ENCODE peak calls at places on chromosomes 6 and 20, in four cellular contexts. S, H, U and M are unnamed samples.

GRCh38 chr6:108656834-108657233 is 96.1 kb downstream of the FOXO3 start:
- DNase-seq in S (no peak), H (no peak), U (no peak), M (no peak)

GRCh38 chr6:33665957-33666356 is 44.8 kb downstream of the ITPR3 start:
- DNase-seq in H (no peak), S (no peak), U (no peak), M (no peak)

GRCh38 chr20:3432844-3433243 is 25.4 kb upstream of the DNAAF9 start:
- DNase-seq in S (no peak), H (no peak), U (no peak), M (no peak)

GRCh38 chr6:130946076-130946475 is 117.0 kb downstream of the EPB41L2 start:
- DNase-seq in S (no peak), U (no peak), H (no peak), M (peak)

GRCh38 chr6:57267586-57268293 is 45.6 kb upstream of the RAB23 start:
- DNase-seq in H (peak), U (peak), S (peak), M (peak)

GRCh38 chr6:154408906-154409500 is 52.4 kb upstream of the IPCEF1 start:
- DNase-seq in U (peak), S (no peak), H (no peak), M (peak)

GRCh38 chr6:16043171-16044142 is 85.4 kb upstream of the MYLIP start:
- DNase-seq in H (no peak), S (no peak), U (no peak), M (no peak)

GRCh38 chr6:110180228-110181008 is at the start of gene CDC40:
- DNase-seq in S (peak), H (peak), U (peak), M (no peak)

GRCh38 chr6:30483677-30484279 is 5.5 kb upstream of the HLA-E start:
- DNase-seq in S (peak), H (no peak), U (no peak), M (peak)

GRCh38 chr20:48632825-48633619 is 194.8 kb downstream of the PREX1 start:
- DNase-seq in U (no peak), H (no peak), S (no peak), M (no peak)

GRCh38 chr6:123967900-123968299 is 164.2 kb downstream of the NKAIN2 start:
- DNase-seq in H (no peak), U (no peak), S (no peak), M (no peak)

GRCh38 chr6:108363756-108364356 is 69.0 kb downstream of the AFG1L start:
- DNase-seq in S (no peak), H (no peak), U (no peak), M (no peak)

GRCh38 chr6:37570801-37571200 is 71.1 kb upstream of the CCDC167 start:
- DNase-seq in H (no peak), U (no peak), S (no peak), M (no peak)

GRCh38 chr20:4876731-4877130 is 124.6 kb downstream of the SLC23A2 start:
- DNase-seq in U (no peak), S (no peak), H (no peak), M (no peak)

GRCh38 chr20:16107172-16107870 is 465.9 kb downstream of the KIF16B start:
- DNase-seq in U (no peak), S (no peak), H (no peak), M (no peak)

GRCh38 chr20:50259705-50260479 is 69.3 kb downstream of the CEBPB start:
- DNase-seq in U (peak), S (no peak), H (no peak), M (no peak)

GRCh38 chr20:59495894-59496510 is 108.3 kb upstream of the PHACTR3 start:
- DNase-seq in H (peak), U (peak), S (peak), M (peak)

GRCh38 chr6:133804263-133804662 is 84.7 kb upstream of the TCF21 start:
- DNase-seq in U (no peak), H (peak), S (peak), M (peak)

GRCh38 chr6:53112871-53113270 is 35.8 kb downstream of the GCM1 start:
- DNase-seq in U (no peak), H (no peak), S (no peak), M (no peak)

GRCh38 chr6:87807423-87807978 is 105.5 kb upstream of the AKIRIN2 start:
- DNase-seq in S (no peak), H (no peak), U (no peak), M (no peak)

GRCh38 chr20:44728835-44729342 is 13.7 kb downstream of the CCN5 start:
- DNase-seq in S (no peak), H (peak), U (peak), M (peak)

GRCh38 chr6:31958741-31959739 is at the start of the genes NELFE and SKIC2:
- DNase-seq in H (peak), U (peak), S (peak), M (peak)
- TF ChIP-seq POLR2A in H (peak), U (peak), S (peak), M (peak)

GRCh38 chr20:31570735-31571617 is 34.1 kb upstream of the ID1 start:
- DNase-seq in S (no peak), U (peak), H (peak), M (no peak)

GRCh38 chr20:31572042-31572700 is 32.9 kb upstream of the ID1 start:
- DNase-seq in H (no peak), U (no peak), S (no peak), M (no peak)

GRCh38 chr20:31570021-31570463 is 35.0 kb upstream of the ID1 start:
- DNase-seq in U (no peak), S (no peak), H (peak), M (no peak)

GRCh38 chr20:31573555-31574295 is 31.4 kb upstream of the ID1 start:
- DNase-seq in U (no peak), S (no peak), H (peak), M (no peak)

GRCh38 chr20:31572701-31573554 is 32.2 kb upstream of the ID1 start:
- DNase-seq in S (peak), H (peak), U (peak), M (peak)
- TF ChIP-seq POLR2A in S (peak), H (peak), U (peak), M (peak)

GRCh38 chr6:90285611-90286381 is 10.8 kb downstream of the BACH2 start:
- DNase-seq in S (peak), H (peak), U (peak), M (peak)
- TF ChIP-seq POLR2A in S (no peak), H (no peak), U (no peak), M (no peak)

GRCh38 chr6:76881414-76881813 is 581.9 kb downstream of the HTR1B start:
- DNase-seq in S (no peak), H (no peak), U (no peak), M (peak)

GRCh38 chr6:76876922-76877553 is 586.3 kb downstream of the HTR1B start:
- DNase-seq in U (no peak), H (no peak), S (no peak), M (peak)
- TF ChIP-seq POLR2A in U (no peak), H (no peak), S (no peak), M (no peak)

DNA sequence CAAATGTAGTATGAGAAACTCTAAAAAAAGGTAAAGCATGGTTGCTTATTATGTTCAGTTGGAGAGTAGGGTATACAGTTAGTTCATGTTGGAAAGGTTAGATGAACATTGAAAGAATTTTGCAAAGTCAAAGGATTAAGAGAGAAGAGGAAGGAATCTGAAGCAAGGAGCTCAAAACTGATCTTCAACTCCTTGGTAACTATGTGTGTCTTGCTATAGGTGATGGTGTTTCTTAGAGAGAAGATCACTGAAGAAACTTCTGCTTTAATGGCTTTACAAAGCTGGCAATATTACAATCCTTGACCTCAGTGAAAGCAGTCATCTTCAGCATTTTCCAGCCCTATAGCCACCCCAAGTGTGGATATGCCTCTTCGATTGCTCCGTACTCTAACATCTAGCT is 4.7 kb downstream of the HLA-DRA start:
- DNase-seq in H (no peak), S (no peak), U (no peak), M (no peak)
- TF ChIP-seq POLR2A in H (no peak), S (no peak), U (no peak), M (no peak)

DNA sequence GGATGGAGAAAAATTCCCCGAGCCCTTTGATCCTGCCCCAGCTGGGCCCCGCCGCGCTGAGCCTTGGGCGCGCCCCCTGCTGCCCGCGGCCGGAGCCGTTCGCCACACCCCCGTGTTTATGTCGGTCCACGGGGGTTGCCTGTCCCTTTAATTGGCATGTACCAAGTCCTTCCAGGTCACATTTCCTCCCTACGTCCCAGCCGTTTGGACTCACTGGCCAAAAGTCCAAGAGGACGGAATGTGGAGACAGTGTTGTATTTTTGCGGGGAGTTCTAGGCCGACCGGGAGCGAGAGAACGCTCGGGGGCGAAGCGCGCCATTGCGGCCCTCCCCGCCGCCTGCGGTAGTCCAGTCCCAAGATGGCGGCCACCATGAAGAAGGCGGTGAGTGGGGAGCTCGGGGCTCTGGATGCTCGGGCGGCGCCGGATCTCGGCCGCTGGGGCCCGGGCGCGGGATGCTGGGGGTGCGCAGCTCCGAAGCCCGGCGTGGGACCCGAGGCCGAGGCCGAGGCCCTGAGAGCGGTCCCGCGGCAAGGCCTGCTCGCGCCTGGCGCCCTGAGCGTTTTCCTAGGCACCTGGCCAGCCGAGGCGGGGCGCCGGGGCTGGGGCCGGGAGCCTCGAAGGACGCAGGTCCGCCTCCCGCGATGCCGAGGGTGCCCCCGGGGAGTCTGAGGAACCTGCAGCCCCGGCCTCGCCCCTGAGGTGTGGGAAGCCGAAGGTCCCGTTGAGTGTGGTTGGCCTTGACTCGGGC is at the start of gene PFDN4:
- DNase-seq in U (peak), H (peak), S (peak), M (peak)
- TF ChIP-seq POLR2A in U (peak), H (no peak), S (peak), M (peak)